ENCODE peak calls at places on chromosome 22, in six cellular contexts. One of them, this sample, is unnamed. For H3K36me3, the result is how much of the 10 kb centered on the place peaks cover.

GRCh38 chr22:18110944-18111758 is 542 bp downstream of the TUBA8 start:
- DNase-seq in PC-3: no peak
- DNase-seq in mammary epithelial cell: no peak
- DNase-seq in GM23248: peak
- DNase-seq in HepG2: no peak
- DNase-seq in H1: no peak
- DNase-seq in this sample: no peak

GRCh38 chr22:10961043-10961860 is 4566.7 kb upstream of the OR11H1 start:
- DNase-seq in PC-3: no peak
- DNase-seq in mammary epithelial cell: no peak
- DNase-seq in GM23248: no peak
- DNase-seq in HepG2: no peak
- DNase-seq in H1: no peak
- DNase-seq in this sample: no peak

GRCh38 chr22:22071455-22071854 is 88.9 kb upstream of the TOP3B start:
- DNase-seq in PC-3: no peak
- DNase-seq in mammary epithelial cell: no peak
- DNase-seq in GM23248: no peak
- DNase-seq in HepG2: no peak
- DNase-seq in H1: no peak
- DNase-seq in this sample: no peak

GRCh38 chr22:33271390-33272161 is 213.4 kb upstream of the SYN3 start:
- DNase-seq in PC-3: no peak
- DNase-seq in mammary epithelial cell: no peak
- DNase-seq in GM23248: peak
- DNase-seq in HepG2: no peak
- DNase-seq in H1: no peak
- DNase-seq in this sample: peak

GRCh38 chr22:43845981-43846380 is 16.3 kb downstream of the SULT4A1 start:
- DNase-seq in PC-3: no peak
- DNase-seq in mammary epithelial cell: no peak
- DNase-seq in GM23248: no peak
- DNase-seq in HepG2: no peak
- DNase-seq in H1: no peak
- DNase-seq in this sample: no peak

GRCh38 chr22:38882972-38883622 is 11.1 kb upstream of the CBX6 start:
- DNase-seq in PC-3: no peak
- DNase-seq in mammary epithelial cell: no peak
- DNase-seq in GM23248: no peak
- DNase-seq in HepG2: no peak
- DNase-seq in H1: no peak
- DNase-seq in this sample: no peak

GRCh38 chr22:24875862-24876506 is 70.0 kb downstream of the SGSM1 start:
- DNase-seq in PC-3: peak
- DNase-seq in mammary epithelial cell: no peak
- DNase-seq in GM23248: peak
- DNase-seq in HepG2: no peak
- DNase-seq in H1: peak
- DNase-seq in this sample: peak

GRCh38 chr22:23386245-23386631 is 193.9 kb downstream of the IGLL1 start:
- DNase-seq in PC-3: no peak
- DNase-seq in mammary epithelial cell: no peak
- DNase-seq in GM23248: no peak
- DNase-seq in HepG2: no peak
- DNase-seq in H1: no peak
- DNase-seq in this sample: no peak

GRCh38 chr22:23278883-23279675 is 98.8 kb downstream of the BCR start:
- DNase-seq in PC-3: peak
- DNase-seq in mammary epithelial cell: peak
- DNase-seq in GM23248: peak
- DNase-seq in HepG2: no peak
- DNase-seq in H1: no peak
- DNase-seq in this sample: peak

GRCh38 chr22:41382098-41382578 is 396 bp downstream of the TEF start:
- DNase-seq in PC-3: peak
- DNase-seq in mammary epithelial cell: peak
- DNase-seq in GM23248: peak
- DNase-seq in HepG2: no peak
- DNase-seq in H1: no peak
- DNase-seq in this sample: peak

GRCh38 chr22:29879738-29880137 is 3.2 kb upstream of the MTMR3 start:
- DNase-seq in PC-3: peak
- DNase-seq in mammary epithelial cell: no peak
- DNase-seq in GM23248: peak
- DNase-seq in HepG2: no peak
- DNase-seq in H1: no peak
- DNase-seq in this sample: no peak

GRCh38 chr22:37019309-37020191 is at the start of the genes MPST and TST:
- DNase-seq in PC-3: peak
- DNase-seq in mammary epithelial cell: peak
- DNase-seq in GM23248: peak
- DNase-seq in HepG2: peak
- DNase-seq in H1: no peak
- DNase-seq in this sample: peak

GRCh38 chr22:37017356-37017755 is 1.9 kb downstream of the TST start:
- DNase-seq in PC-3: no peak
- DNase-seq in mammary epithelial cell: no peak
- DNase-seq in GM23248: no peak
- DNase-seq in HepG2: no peak
- DNase-seq in H1: no peak
- DNase-seq in this sample: no peak

GRCh38 chr22:37020192-37020479 is 594 bp downstream of the MPST start:
- DNase-seq in PC-3: peak
- DNase-seq in mammary epithelial cell: peak
- DNase-seq in GM23248: peak
- DNase-seq in HepG2: no peak
- DNase-seq in H1: no peak
- DNase-seq in this sample: peak

GRCh38 chr22:37018086-37018814 is 997 bp downstream of the TST start:
- DNase-seq in PC-3: no peak
- DNase-seq in mammary epithelial cell: no peak
- DNase-seq in GM23248: no peak
- DNase-seq in HepG2: no peak
- DNase-seq in H1: no peak
- DNase-seq in this sample: no peak

GRCh38 chr22:37018815-37019308 is 385 bp downstream of the TST start:
- DNase-seq in PC-3: peak
- DNase-seq in mammary epithelial cell: peak
- DNase-seq in GM23248: peak
- DNase-seq in HepG2: peak
- DNase-seq in H1: no peak
- DNase-seq in this sample: peak
- H3K4me3 ChIP-seq in PC-3: peak
- H3K4me3 ChIP-seq in mammary epithelial cell: peak
- H3K4me3 ChIP-seq in GM23248: peak
- H3K4me3 ChIP-seq in HepG2: peak
- H3K4me3 ChIP-seq in H1: peak
- H3K4me3 ChIP-seq in this sample: peak

DNA sequence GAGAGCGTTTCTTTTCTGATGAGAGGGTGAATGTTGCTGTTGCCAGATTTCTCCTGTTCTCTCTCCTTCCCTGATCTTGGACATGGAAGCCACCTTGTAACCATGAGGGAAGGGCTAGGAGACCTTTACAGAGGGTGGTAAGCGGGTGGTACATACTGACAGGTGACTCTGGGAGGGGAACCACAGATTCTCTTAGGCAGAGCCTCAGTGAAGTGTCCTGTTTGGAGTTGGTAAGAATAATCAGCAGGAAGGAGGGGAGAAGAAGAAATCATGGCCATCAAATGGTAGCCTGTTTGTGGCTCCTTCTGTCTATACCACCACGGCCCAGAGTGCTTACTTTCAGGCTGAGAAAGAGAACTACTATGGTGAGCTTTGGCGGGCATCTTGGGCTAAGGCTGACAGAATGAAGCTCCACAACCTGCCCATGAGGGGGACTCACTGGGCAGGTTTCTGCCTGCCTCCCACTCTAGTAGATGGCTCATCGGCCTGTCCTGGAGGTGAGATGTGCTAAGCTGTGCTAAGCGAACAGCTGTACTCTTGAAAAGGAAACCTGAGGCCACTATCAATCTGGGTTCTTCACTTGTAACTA is 55.3 kb upstream of the CLTCL1 start:
- DNase-seq in PC-3: no peak
- DNase-seq in mammary epithelial cell: no peak
- DNase-seq in GM23248: no peak
- DNase-seq in HepG2: no peak
- DNase-seq in H1: no peak
- DNase-seq in this sample: no peak
- H3K36me3 ChIP-seq in PC-3: under half
- H3K36me3 ChIP-seq in mammary epithelial cell: under half
- H3K36me3 ChIP-seq in GM23248: under half
- H3K36me3 ChIP-seq in HepG2: half or more
- H3K36me3 ChIP-seq in H1: under half
- H3K36me3 ChIP-seq in this sample: under half

GRCh38 chr22:20438066-20438677 is 547 bp upstream of the SCARF2 start:
- DNase-seq in PC-3: no peak
- DNase-seq in mammary epithelial cell: no peak
- DNase-seq in GM23248: peak
- DNase-seq in HepG2: no peak
- DNase-seq in H1: no peak
- DNase-seq in this sample: peak
- TF ChIP-seq EZH2 in PC-3: no peak
- TF ChIP-seq EZH2 in mammary epithelial cell: no peak
- TF ChIP-seq EZH2 in GM23248: no peak
- TF ChIP-seq EZH2 in HepG2: no peak
- TF ChIP-seq EZH2 in H1: no peak
- TF ChIP-seq EZH2 in this sample: no peak

GRCh38 chr22:36055376-36056310 is 27.0 kb upstream of the RBFOX2 start:
- DNase-seq in PC-3: no peak
- DNase-seq in mammary epithelial cell: no peak
- DNase-seq in GM23248: no peak
- DNase-seq in HepG2: no peak
- DNase-seq in H1: no peak
- DNase-seq in this sample: peak
- H3K4me3 ChIP-seq in PC-3: no peak
- H3K4me3 ChIP-seq in mammary epithelial cell: no peak
- H3K4me3 ChIP-seq in GM23248: no peak
- H3K4me3 ChIP-seq in HepG2: no peak
- H3K4me3 ChIP-seq in H1: no peak
- H3K4me3 ChIP-seq in this sample: no peak

DNA sequence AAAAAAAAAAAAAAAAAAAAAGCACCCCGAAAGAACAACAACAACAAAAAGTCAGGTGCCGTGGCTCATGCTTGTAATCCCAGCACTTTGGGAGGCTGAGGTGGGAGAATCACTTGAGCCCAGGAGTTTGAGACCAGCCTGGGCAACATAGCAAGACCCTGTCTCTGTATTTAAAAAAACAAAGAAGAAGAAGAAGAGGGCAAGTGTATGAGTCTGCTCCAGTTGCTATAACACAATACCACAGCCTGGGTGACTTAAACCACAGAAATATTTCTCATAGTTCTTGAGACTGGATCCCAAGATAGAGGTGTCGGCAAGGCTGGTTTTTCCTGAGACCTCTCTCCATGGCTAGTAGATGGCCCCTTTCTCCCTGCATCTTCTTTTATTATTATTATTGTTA is 12.4 kb downstream of the CRYBA4 start:
- DNase-seq in PC-3: no peak
- DNase-seq in mammary epithelial cell: no peak
- DNase-seq in GM23248: no peak
- DNase-seq in HepG2: no peak
- DNase-seq in H1: no peak
- DNase-seq in this sample: no peak
- H3K36me3 ChIP-seq in PC-3: under half
- H3K36me3 ChIP-seq in mammary epithelial cell: under half
- H3K36me3 ChIP-seq in GM23248: under half
- H3K36me3 ChIP-seq in HepG2: under half
- H3K36me3 ChIP-seq in H1: under half
- H3K36me3 ChIP-seq in this sample: under half

DNA sequence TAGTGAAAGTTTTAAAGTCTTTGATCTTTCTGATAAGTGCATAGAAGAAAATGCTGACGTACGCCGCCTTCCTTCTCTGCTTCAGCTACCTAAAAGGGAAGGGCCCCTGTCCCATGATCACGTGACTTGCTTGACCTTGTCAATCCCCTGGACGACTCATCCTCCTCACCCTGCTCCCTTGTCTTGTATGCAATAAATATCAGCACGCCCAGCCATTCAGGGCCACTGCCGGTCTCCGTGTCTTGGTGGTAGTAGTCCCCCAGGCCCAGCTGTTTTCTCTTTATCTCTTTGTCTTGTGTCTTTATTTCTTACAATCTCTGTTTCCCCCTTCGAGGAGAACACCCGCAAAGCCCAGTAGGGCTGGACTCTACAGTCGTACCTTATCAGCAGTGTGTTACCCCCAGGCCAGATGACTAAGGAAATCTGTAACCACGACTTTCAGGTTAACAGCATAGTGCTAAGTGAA is 6.3 kb downstream of the NUP50 start:
- DNase-seq in PC-3: peak
- DNase-seq in mammary epithelial cell: peak
- DNase-seq in GM23248: no peak
- DNase-seq in HepG2: no peak
- DNase-seq in H1: no peak
- DNase-seq in this sample: peak
- TF ChIP-seq EZH2 in PC-3: no peak
- TF ChIP-seq EZH2 in mammary epithelial cell: no peak
- TF ChIP-seq EZH2 in GM23248: no peak
- TF ChIP-seq EZH2 in HepG2: no peak
- TF ChIP-seq EZH2 in H1: no peak
- TF ChIP-seq EZH2 in this sample: no peak

GRCh38 chr22:50250249-50250554 is 863 bp downstream of the HDAC10 start:
- DNase-seq in PC-3: no peak
- DNase-seq in mammary epithelial cell: no peak
- DNase-seq in GM23248: no peak
- DNase-seq in HepG2: no peak
- DNase-seq in H1: no peak
- DNase-seq in this sample: no peak
- H3K4me3 ChIP-seq in PC-3: peak
- H3K4me3 ChIP-seq in mammary epithelial cell: no peak
- H3K4me3 ChIP-seq in GM23248: peak
- H3K4me3 ChIP-seq in HepG2: peak
- H3K4me3 ChIP-seq in H1: peak
- H3K4me3 ChIP-seq in this sample: peak

GRCh38 chr22:19472233-19472632 is 6.8 kb downstream of the UFD1 start:
- DNase-seq in PC-3: no peak
- DNase-seq in mammary epithelial cell: no peak
- DNase-seq in GM23248: no peak
- DNase-seq in HepG2: no peak
- DNase-seq in H1: no peak
- DNase-seq in this sample: no peak
- H3K36me3 ChIP-seq in PC-3: half or more
- H3K36me3 ChIP-seq in mammary epithelial cell: under half
- H3K36me3 ChIP-seq in GM23248: under half
- H3K36me3 ChIP-seq in HepG2: half or more
- H3K36me3 ChIP-seq in H1: under half
- H3K36me3 ChIP-seq in this sample: under half